ENCODE peak calls at places on chromosomes 6 and 20, in four cellular contexts. D is OCI-LY7; F is CD4-positive, alpha-beta memory T cell; R is effector memory CD4-positive, alpha-beta T cell. T is an unnamed sample.
A peak's percentile ranks its signal among the peaks of the same experiment; 100 is the strongest.

GRCh38 chr6:167713088-167713475 is 113.6 kb upstream of the AFDN start:
- DNase-seq in D (no peak), F (no peak), R (no peak), T (no peak)

GRCh38 chr6:12148317-12148801 is 136.2 kb downstream of the HIVEP1 start:
- DNase-seq in D (no peak), F (no peak), R (no peak), T (no peak)

GRCh38 chr20:20277772-20278382 is 90.0 kb upstream of the INSM1 start:
- DNase-seq in D (no peak), F (no peak), R (no peak), T (no peak)

GRCh38 chr6:11795403-11795802 is 16.8 kb upstream of the ADTRP start:
- DNase-seq in D (no peak), F (no peak), R (no peak), T (no peak)

GRCh38 chr6:98880486-98880885 is 46.1 kb downstream of the POU3F2 start:
- DNase-seq in D (no peak), F (no peak), R (no peak), T (no peak)

GRCh38 chr6:1780468-1780867 is 170.8 kb downstream of the FOXC1 start:
- DNase-seq in D (no peak), F (no peak), R (no peak), T (no peak)

GRCh38 chr6:89559487-89559886 is 79.1 kb downstream of the LYRM2 start:
- DNase-seq in D (no peak), F (no peak), R (no peak), T (no peak)

GRCh38 chr6:44016131-44016870 is 111.0 kb downstream of the MRPL14 start:
- DNase-seq in D (no peak), F (no peak), R (no peak), T (no peak)

GRCh38 chr20:31718952-31719643 is 3.6 kb downstream of the BCL2L1 start:
- DNase-seq in D (no peak), F (no peak), R (no peak), T (no peak)

GRCh38 chr20:60078351-60079250 is 120.4 kb downstream of the CDH26 start:
- DNase-seq in D (no peak), F (no peak), R (no peak), T (no peak)

GRCh38 chr20:1160991-1161390 is 23.8 kb downstream of the TMEM74B start:
- DNase-seq in D (no peak), F (no peak), R (no peak), T (no peak)

GRCh38 chr20:10524643-10525042 is 89.5 kb downstream of the SLX4IP start:
- DNase-seq in D (no peak), F (no peak), R (no peak), T (no peak)

GRCh38 chr6:3740551-3741476 is 10.7 kb downstream of the PXDC1 start:
- DNase-seq in D (no peak), F (no peak), R (no peak), T (no peak)
- H3K4me1 ChIP-seq in D (peaks cover 8% of the 10 kb centered on the region), F (peaks cover 12% of the 10 kb centered on the region), R (peaks cover 8% of the 10 kb centered on the region), T (peaks cover 4% of the 10 kb centered on the region)

GRCh38 chr20:5150226-5151076 is 23.6 kb downstream of the CDS2 start:
- DNase-seq in D (no peak), F (no peak), R (no peak), T (no peak)
- H3K27ac ChIP-seq in D (no peak overlapping the region), F (no peak overlapping the region), R (no peak overlapping the region), T (no peak overlapping the region)

DNA sequence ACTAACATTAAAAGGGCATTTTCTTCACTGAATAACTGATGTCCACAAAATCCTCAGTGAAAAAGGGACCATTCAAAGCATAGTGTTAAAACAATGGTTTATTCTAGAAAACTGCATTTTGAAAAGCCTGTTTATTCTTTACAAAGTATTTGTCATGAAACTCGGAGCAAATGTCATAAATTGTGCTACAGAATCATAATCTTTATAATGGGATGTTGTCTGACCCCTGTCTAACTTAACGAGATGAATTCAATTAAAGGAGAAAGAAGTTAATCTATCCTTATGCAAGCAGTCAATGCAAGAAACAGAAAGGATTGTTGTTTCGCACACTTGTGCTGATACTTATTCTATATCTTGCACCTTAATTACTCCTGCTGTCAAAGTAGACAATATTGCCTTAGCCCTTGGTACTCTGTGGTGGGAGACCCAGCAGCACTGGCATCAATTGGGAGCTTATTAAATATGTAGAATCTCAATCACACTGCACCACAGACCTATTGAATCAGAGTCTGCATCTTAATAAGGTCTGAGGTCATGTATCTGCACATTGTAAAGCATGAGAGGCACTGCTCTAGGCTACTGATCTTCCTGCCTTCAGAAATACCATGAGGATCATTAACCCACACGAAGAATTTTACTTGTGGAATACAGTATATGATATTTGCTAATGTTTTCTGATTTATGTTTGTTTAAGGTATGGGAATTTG is 708.3 kb downstream of the HDGFL1 start:
- DNase-seq in D (no peak), F (no peak), R (no peak), T (no peak)
- H3K4me1 ChIP-seq in D (no peaks in the 10 kb centered on the region), F (no peaks in the 10 kb centered on the region), R (no peaks in the 10 kb centered on the region), T (no peaks in the 10 kb centered on the region)

GRCh38 chr6:22296936-22297335 is at the start of gene PRL:
- DNase-seq in D (no peak), F (no peak), R (no peak), T (no peak)
- H3K27ac ChIP-seq in D (no peak within 1 kb of the TSS), F (no peak within 1 kb of the TSS), R (no peak within 1 kb of the TSS), T (no peak within 1 kb of the TSS)

GRCh38 chr6:100463685-100464161 is 998 bp downstream of the SIM1 start:
- DNase-seq in D (no peak), F (no peak), R (no peak), T (no peak)

GRCh38 chr6:100461920-100462295 is 2.8 kb downstream of the SIM1 start:
- DNase-seq in D (no peak), F (no peak), R (no peak), T (no peak)

GRCh38 chr6:100464162-100464851 is 414 bp downstream of the SIM1 start:
- DNase-seq in D (no peak), F (no peak), R (no peak), T (no peak)

GRCh38 chr6:100462396-100462795 is 2.3 kb downstream of the SIM1 start:
- DNase-seq in D (no peak), F (no peak), R (no peak), T (no peak)

DNA sequence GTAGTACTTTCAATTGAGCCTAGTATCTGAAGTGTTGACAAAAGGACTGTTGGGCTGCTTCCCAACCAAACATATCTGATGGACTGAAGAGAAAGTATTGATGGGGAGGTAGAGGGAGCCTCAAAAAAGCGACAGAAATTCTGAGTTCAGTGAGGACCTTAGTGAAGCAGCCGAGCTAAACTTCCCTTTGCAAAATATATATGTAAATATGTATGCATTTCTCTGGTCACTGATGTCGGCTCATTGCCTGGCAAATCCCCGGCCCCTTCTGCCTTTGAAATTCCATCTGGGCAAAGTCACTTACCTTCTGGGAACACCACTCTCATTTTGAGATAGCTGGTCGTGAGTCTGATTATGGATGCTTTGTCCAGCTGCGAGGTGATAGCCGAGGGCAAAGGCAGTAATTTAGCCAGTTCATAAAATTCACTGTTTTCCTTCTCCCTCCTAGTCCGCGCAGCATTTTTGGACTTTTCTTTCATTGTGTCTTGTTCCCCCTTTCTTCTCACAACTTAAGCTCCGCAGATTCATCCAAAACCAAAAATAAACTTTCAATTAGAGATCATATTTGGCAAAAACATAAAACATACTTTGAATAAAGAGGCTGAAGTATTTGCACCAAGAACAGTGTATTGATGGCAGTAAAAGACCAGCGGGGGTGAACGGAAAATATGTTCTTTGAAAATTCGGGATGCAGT is 1.6 kb downstream of the SIM1 start:
- DNase-seq in D (no peak), F (no peak), R (no peak), T (no peak)
- H3K4me1 ChIP-seq in D (no peaks in the 10 kb centered on the region), F (peaks cover 30% of the 10 kb centered on the region), R (peaks cover 17% of the 10 kb centered on the region), T (peaks cover 6% of the 10 kb centered on the region)

GRCh38 chr6:88164061-88164460 is 2.1 kb downstream of the CNR1 start:
- DNase-seq in D (peak; percentile 68), F (no peak), R (no peak), T (no peak)

GRCh38 chr6:88165087-88165876 is 865 bp downstream of the CNR1 start:
- DNase-seq in D (no peak), F (no peak), R (no peak), T (no peak)

GRCh38 chr6:88163576-88163975 is 2.6 kb downstream of the CNR1 start:
- DNase-seq in D (peak; percentile 48), F (no peak), R (no peak), T (no peak)

GRCh38 chr6:88165877-88166492 is at the start of gene CNR1:
- DNase-seq in D (peak; percentile 83), F (no peak), R (no peak), T (no peak)

GRCh38 chr6:88161921-88162320 is 4.2 kb downstream of the CNR1 start:
- DNase-seq in D (no peak), F (no peak), R (no peak), T (no peak)
- H3K27ac ChIP-seq in D (peak overlapping the region; percentile 80), F (no peak overlapping the region), R (no peak overlapping the region), T (no peak overlapping the region)

GRCh38 chr6:36663504-36664446 is 14.7 kb upstream of the CDKN1A start:
- DNase-seq in D (no peak), F (no peak), R (no peak), T (no peak)

GRCh38 chr6:36665180-36665579 is 13.3 kb upstream of the CDKN1A start:
- DNase-seq in D (no peak), F (no peak), R (no peak), T (no peak)

GRCh38 chr6:36668601-36669390 is 9.7 kb upstream of the CDKN1A start:
- DNase-seq in D (no peak), F (no peak), R (no peak), T (no peak)

GRCh38 chr6:36670271-36670670 is 8.2 kb upstream of the CDKN1A start:
- DNase-seq in D (no peak), F (no peak), R (no peak), T (no peak)

DNA sequence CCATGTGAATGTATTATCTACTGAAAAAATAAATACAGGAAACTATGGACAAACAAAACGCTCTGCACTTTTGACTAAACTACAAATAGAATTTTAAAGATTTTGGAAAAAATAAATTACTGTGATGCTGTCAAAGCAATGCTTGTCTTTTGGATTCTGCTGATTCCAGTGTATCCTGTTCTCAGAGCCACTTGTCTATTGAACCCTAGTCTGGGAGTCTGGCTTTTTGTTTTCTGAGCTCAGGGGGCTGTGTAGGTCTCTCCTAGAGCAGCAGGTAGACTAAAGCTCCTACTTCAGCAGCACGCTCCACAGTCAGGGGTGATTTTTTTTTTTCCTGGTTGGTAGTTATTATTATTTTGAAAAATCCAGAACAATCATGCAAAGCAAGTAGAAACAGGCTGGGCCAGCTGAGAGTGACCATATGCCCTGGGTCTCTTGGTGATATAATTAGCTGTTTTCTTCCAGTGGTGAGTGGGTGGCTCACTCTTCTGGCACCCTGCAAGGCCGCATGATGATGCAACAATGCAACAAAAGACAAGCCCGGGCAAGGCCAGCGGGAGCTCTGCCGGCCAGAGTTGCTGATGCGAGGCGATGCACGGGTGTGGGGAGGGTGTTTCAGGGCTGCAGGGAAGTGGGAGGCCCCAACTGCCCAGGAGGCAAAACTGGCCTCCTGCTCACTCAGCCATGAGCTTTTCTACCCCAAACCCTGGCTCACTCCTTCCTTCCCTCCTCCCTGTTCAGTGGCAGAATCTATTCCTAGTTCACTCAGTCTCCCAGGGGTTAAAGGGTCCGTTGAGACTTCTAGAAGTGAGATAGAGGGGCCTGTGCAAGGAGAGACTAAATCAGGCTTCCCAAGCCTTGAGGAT is 11.6 kb upstream of the CDKN1A start:
- DNase-seq in D (peak; percentile 74), F (no peak), R (no peak), T (no peak)
- H3K4me1 ChIP-seq in D (peaks cover 65% of the 10 kb centered on the region), F (no peaks in the 10 kb centered on the region), R (no peaks in the 10 kb centered on the region), T (peaks cover 5% of the 10 kb centered on the region)

T was measured in iPS DF 6.9.